ENCODE peak calls at places on chromosome 19, in four cellular contexts. K is fibroblast of pulmonary artery, X is tibial nerve, R is uterus. P is an unnamed sample.

GRCh38 chr19:30132312-30133075 is 190.5 kb downstream of the URI1 start:
- DNase-seq in R (no peak), K (no peak), X (no peak), P (no peak)

GRCh38 chr19:4645718-4646117 is 6.4 kb downstream of the TNFAIP8L1 start:
- DNase-seq in R (no peak), X (no peak), K (no peak), P (no peak)

GRCh38 chr19:40190891-40191835 is at the start of gene MAP3K10:
- DNase-seq in R (peak), K (peak), X (peak), P (peak)

GRCh38 chr19:4803736-4804695 is 12.5 kb downstream of the FEM1A start:
- DNase-seq in K (peak), R (no peak), X (no peak), P (peak)

GRCh38 chr19:30504272-30504671 is 132.1 kb downstream of the ZNF536 start:
- DNase-seq in R (no peak), K (no peak), X (no peak), P (no peak)

GRCh38 chr19:41929536-41930071 is 1.4 kb upstream of the ERFL start:
- DNase-seq in R (no peak), X (no peak), K (no peak), P (no peak)

GRCh38 chr19:56348289-56348877 is 33.7 kb upstream of the ZSCAN5A start:
- DNase-seq in R (no peak), K (peak), X (no peak), P (peak)

GRCh38 chr19:33900817-33901216 is 104.1 kb downstream of the KCTD15 start:
- DNase-seq in R (no peak), K (no peak), X (no peak), P (no peak)

GRCh38 chr19:483332-484072 is 12.8 kb upstream of the MADCAM1 start:
- DNase-seq in K (no peak), R (no peak), X (no peak), P (no peak)

GRCh38 chr19:18284710-18285430 is 3.4 kb upstream of the JUND start:
- DNase-seq in K (no peak), X (no peak), R (no peak), P (no peak)

GRCh38 chr19:33311326-33311682 is 9.0 kb upstream of the CEBPA start:
- DNase-seq in X (no peak), K (no peak), R (no peak), P (no peak)

GRCh38 chr19:58584498-58585441 is 11.6 kb upstream of the MZF1 start:
- DNase-seq in X (no peak), K (no peak), R (no peak), P (no peak)

GRCh38 chr19:21912654-21913053 is 76.7 kb upstream of the ZNF43 start:
- DNase-seq in X (no peak), R (no peak), K (no peak), P (no peak)

GRCh38 chr19:41352609-41353465 is 885 bp downstream of the TGFB1 start:
- DNase-seq in X (peak), R (peak), K (peak), P (peak)

GRCh38 chr19:33797821-33798633 is 1.4 kb downstream of the KCTD15 start:
- DNase-seq in X (no peak), R (peak), K (peak), P (peak)

GRCh38 chr19:36547001-36547732 is 19.1 kb upstream of the ZNF260 start:
- DNase-seq in X (no peak), R (no peak), K (peak), P (peak)

GRCh38 chr19:30559446-30559845 is 187.3 kb downstream of the ZNF536 start:
- DNase-seq in X (no peak), R (no peak), K (no peak), P (no peak)

GRCh38 chr19:32403291-32403995 is 2.1 kb upstream of the DPY19L3 start:
- DNase-seq in X (no peak), K (no peak), R (no peak), P (no peak)

GRCh38 chr19:52335768-52336116 is 301 bp upstream of the ZNF610 start:
- DNase-seq in X (no peak), K (no peak), R (no peak), P (no peak)

GRCh38 chr19:7925171-7925837 is 631 bp downstream of the CTXN1 start:
- DNase-seq in R (peak), K (peak), X (no peak), P (peak)

GRCh38 chr19:14002571-14003278 is 3.4 kb downstream of the RFX1 start:
- DNase-seq in X (no peak), R (no peak), K (no peak), P (no peak)

GRCh38 chr19:46945668-46946067 is 74.0 kb upstream of the NPAS1 start:
- DNase-seq in K (peak), X (no peak), R (no peak), P (no peak)
- H3K4me3 ChIP-seq in K (no peak), X (no peak), R (no peak), P (no peak)

GRCh38 chr19:10192922-10193321 is 1.8 kb downstream of the DNMT1 start:
- DNase-seq in K (no peak), R (no peak), X (no peak), P (no peak)
- H3K4me3 ChIP-seq in K (no peak), R (no peak), X (no peak), P (no peak)

GRCh38 chr19:2083174-2083854 is 12.8 kb downstream of the MOB3A start:
- DNase-seq in K (no peak), X (no peak), R (peak), P (no peak)

GRCh38 chr19:2080336-2080988 is 15.7 kb downstream of the MOB3A start:
- DNase-seq in R (no peak), X (no peak), K (no peak), P (peak)

GRCh38 chr19:2079076-2079864 is 16.9 kb downstream of the MOB3A start:
- DNase-seq in R (no peak), X (no peak), K (no peak), P (no peak)

GRCh38 chr19:2079865-2080301 is 16.2 kb downstream of the MOB3A start:
- DNase-seq in R (no peak), X (no peak), K (no peak), P (no peak)

DNA sequence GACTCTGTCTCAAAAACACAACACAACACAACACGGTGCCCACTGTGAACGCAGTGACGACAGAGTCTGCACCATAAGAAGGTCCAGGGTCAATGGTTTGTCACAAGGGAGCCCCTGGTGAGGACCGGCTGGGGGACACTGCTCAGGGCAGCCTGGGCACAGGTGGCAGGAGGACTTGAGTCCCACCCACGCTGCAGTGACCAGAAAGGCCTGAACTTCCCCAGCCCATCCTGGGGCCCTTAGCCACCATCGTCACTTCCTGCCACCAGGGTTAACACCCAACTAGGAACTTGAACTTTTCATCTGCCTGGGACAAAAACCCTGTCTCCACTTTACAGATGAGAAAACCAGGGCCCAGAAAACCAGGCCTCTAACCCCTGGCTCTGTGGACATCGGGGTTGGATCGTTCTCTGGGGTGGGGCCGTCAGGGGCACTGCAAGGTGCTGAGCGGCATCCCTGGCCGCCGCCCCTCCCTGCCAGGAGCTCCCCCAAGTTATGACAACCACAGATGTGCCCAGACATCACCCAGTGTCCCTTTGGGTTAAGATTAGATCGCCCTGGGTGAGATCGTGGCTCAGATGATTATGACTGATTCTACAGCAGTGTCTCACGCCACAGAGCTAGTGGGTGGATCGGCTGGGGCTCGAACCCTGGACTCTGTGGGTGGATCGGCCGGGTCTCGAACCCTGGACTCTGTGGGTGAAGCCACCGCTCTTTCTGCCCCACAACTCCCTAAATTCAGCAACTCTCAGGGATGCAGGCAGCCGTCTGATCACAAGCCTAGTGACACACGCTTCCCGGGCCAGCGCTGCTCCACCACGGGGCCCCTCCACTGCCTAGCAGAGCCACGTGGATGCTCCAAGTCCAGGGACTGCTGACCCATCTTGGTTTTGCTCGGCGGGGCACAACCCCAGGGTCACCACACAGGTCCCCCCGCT is 14.0 kb downstream of the MOB3A start:
- DNase-seq in R (no peak), X (no peak), K (no peak), P (no peak)
- H3K4me3 ChIP-seq in R (no peak), X (peak), K (no peak), P (no peak)

GRCh38 chr19:16836906-16837362 is 7.7 kb downstream of the SIN3B start:
- DNase-seq in K (no peak), R (no peak), X (no peak), P (no peak)
- H3K4me3 ChIP-seq in K (no peak), R (no peak), X (no peak), P (no peak)

DNA sequence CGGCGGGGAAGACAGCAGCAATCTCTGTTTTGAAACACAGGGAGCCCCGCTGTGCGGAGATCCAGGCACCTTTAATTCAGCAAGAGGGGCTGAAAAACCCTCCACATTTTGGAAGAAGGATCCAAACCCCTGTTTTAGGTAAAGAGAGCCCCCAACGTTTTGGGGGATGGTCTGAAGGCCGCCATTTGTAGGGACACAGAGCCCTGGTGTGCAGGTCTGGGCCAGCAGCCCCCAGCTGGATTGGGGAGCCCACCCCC is 3.5 kb upstream of the HOOK2 start:
- DNase-seq in R (no peak), K (no peak), X (no peak), P (no peak)
- H3K4me3 ChIP-seq in R (peak), K (peak), X (no peak), P (peak)

GRCh38 chr19:2454962-2455409 is 1.8 kb downstream of the LMNB2 start:
- DNase-seq in R (no peak), X (no peak), K (no peak), P (no peak)
- H3K4me3 ChIP-seq in R (no peak), X (no peak), K (peak), P (no peak)